ENCODE peak calls at places on chromosomes 12 and 14, in eight cellular contexts. I is HepG2; O is iris pigment epithelial cell; W is ACHN; T is RWPE1; S is D341Med; H is effector memory CD4-positive, alpha-beta T cell; U is lower leg skin. L is an unnamed sample.
A peak's percentile ranks its signal among the peaks of the same experiment; 100 is the strongest.

GRCh38 chr12:95548056-95548538 is 3.2 kb downstream of the USP44 start:
- DNase-seq in S (peak; percentile 62), W (peak; percentile 51), U (no peak), T (no peak), H (no peak), O (no peak), I (no peak), L (peak; percentile 10)

GRCh38 chr12:80936642-80937390 is 918 bp downstream of the LIN7A start:
- DNase-seq in H (no peak), T (no peak), O (peak; percentile 59), S (peak; percentile 76), I (peak; percentile 79), W (peak; percentile 41), U (no peak), L (peak; percentile 36)

GRCh38 chr12:119869720-119870119 is 7.4 kb downstream of the CIT start:
- DNase-seq in O (peak; percentile 93), U (peak; percentile 26), T (peak; percentile 80), H (no peak), W (peak; percentile 43), I (no peak), S (no peak), L (peak; percentile 90)

GRCh38 chr12:54879132-54879531 is 24.8 kb downstream of the MUCL1 start:
- DNase-seq in T (no peak), I (no peak), U (no peak), S (no peak), O (peak; percentile 32), W (no peak), H (no peak), L (no peak)

GRCh38 chr14:106848330-106849121 is 1322.1 kb downstream of the TMEM121 start:
- DNase-seq in S (no peak), I (peak; percentile 56), W (peak; percentile 82), U (no peak), O (no peak), H (no peak), T (peak; percentile 27), L (no peak)

GRCh38 chr14:104732931-104733681 is 9.1 kb downstream of the ADSS1 start:
- DNase-seq in W (no peak), S (no peak), T (peak; percentile 71), O (no peak), H (no peak), I (no peak), U (no peak), L (no peak)

GRCh38 chr12:64104376-64104775 is 117.7 kb downstream of the KICS2 start:
- DNase-seq in U (no peak), O (peak; percentile 47), T (peak; percentile 81), I (no peak), S (no peak), H (no peak), W (peak; percentile 63), L (peak; percentile 19)

GRCh38 chr12:459430-460258 is at the start of gene B4GALNT3:
- DNase-seq in I (no peak), S (peak; percentile 84), O (peak; percentile 10), H (peak; percentile 37), T (peak; percentile 64), U (no peak), W (peak; percentile 19), L (peak; percentile 40)

GRCh38 chr12:52836491-52837175 is 2.5 kb upstream of the KRT79 start:
- DNase-seq in W (no peak), S (no peak), T (no peak), O (no peak), I (no peak), H (no peak), U (no peak), L (no peak)

GRCh38 chr14:96459851-96460250 is 42.3 kb upstream of the PAPOLA start:
- DNase-seq in T (no peak), U (no peak), I (no peak), S (no peak), H (no peak), O (no peak), W (no peak), L (no peak)

GRCh38 chr14:103243764-103244737 is 90.0 kb upstream of the EIF5 start:
- DNase-seq in O (peak; percentile 17), S (no peak), W (peak; percentile 16), H (no peak), U (no peak), I (peak; percentile 65), T (no peak), L (peak; percentile 0)

GRCh38 chr14:55850803-55851202 is 267.4 kb upstream of the PELI2 start:
- DNase-seq in O (peak; percentile 10), I (no peak), S (no peak), U (peak; percentile 54), T (peak; percentile 63), H (no peak), W (no peak), L (peak; percentile 63)

GRCh38 chr12:40212566-40212965 is 12.2 kb upstream of the LRRK2 start:
- DNase-seq in T (no peak), O (no peak), W (no peak), I (no peak), H (no peak), S (no peak), U (no peak), L (no peak)

GRCh38 chr14:102819176-102819628 is 42.0 kb downstream of the TRAF3 start:
- DNase-seq in U (no peak), W (no peak), O (no peak), I (peak; percentile 77), H (peak; percentile 27), S (no peak), T (peak; percentile 12), L (no peak)

GRCh38 chr12:122356192-122356635 is 66.3 kb downstream of the CLIP1 start:
- DNase-seq in T (peak; percentile 32), H (peak; percentile 24), W (peak; percentile 80), S (peak; percentile 73), U (peak; percentile 51), O (peak; percentile 66), I (peak; percentile 54), L (peak; percentile 62)

L was measured in AG08395.